ENCODE peak calls at places on chromosomes 2 and 18, in four cellular contexts. G is uterus; J is CD8-positive, alpha-beta memory T cell; P is neural progenitor cell. E is an unnamed sample. For H3K4me1, the result is how much of the 10 kb centered on the place peaks cover.

GRCh38 chr2:39304200-39304599 is 60.4 kb upstream of the CDKL4 start:
- DNase-seq in J (no peak), G (no peak), P (no peak), E (peak)

GRCh38 chr18:46419391-46420141 is 237.5 kb downstream of the LOXHD1 start:
- DNase-seq in J (no peak), P (peak), G (no peak), E (no peak)

GRCh38 chr2:231573096-231573495 is 19.6 kb upstream of the TEX44 start:
- DNase-seq in P (no peak), G (no peak), J (no peak), E (no peak)

GRCh38 chr2:227033471-227034148 is 130.4 kb downstream of the COL4A4 start:
- DNase-seq in P (peak), J (no peak), G (no peak), E (peak)

GRCh38 chr2:109290887-109291675 is 162.1 kb downstream of the SH3RF3 start:
- DNase-seq in G (no peak), P (no peak), J (no peak), E (no peak)

GRCh38 chr2:148039783-148040182 is 18.9 kb downstream of the MBD5 start:
- DNase-seq in G (no peak), J (no peak), P (no peak), E (no peak)

GRCh38 chr18:3052411-3052758 is 39.4 kb upstream of the LPIN2 start:
- DNase-seq in P (no peak), G (no peak), J (no peak), E (no peak)

GRCh38 chr18:49250819-49251388 is 209.5 kb downstream of the DYM start:
- DNase-seq in G (no peak), P (peak), J (no peak), E (peak)

GRCh38 chr2:130264501-130264900 is 66.3 kb upstream of the TUBA3E start:
- DNase-seq in P (no peak), G (no peak), J (no peak), E (no peak)

GRCh38 chr2:15460112-15460620 is 101.0 kb downstream of the NBAS start:
- DNase-seq in P (no peak), J (no peak), G (no peak), E (no peak)

GRCh38 chr2:73263540-73264331 is 20.5 kb downstream of the FBXO41 start:
- DNase-seq in J (no peak), G (no peak), P (no peak), E (no peak)

GRCh38 chr18:24868760-24869237 is 408.4 kb downstream of the HRH4 start:
- DNase-seq in G (no peak), P (no peak), J (no peak), E (no peak)

GRCh38 chr18:65567372-65567771 is 183.4 kb upstream of the CDH7 start:
- DNase-seq in J (no peak), P (peak), G (no peak), E (peak)

GRCh38 chr2:163341426-163341825 is 394.4 kb downstream of the FIGN start:
- DNase-seq in P (no peak), J (no peak), G (no peak), E (no peak)

GRCh38 chr2:180573951-180574350 is 406.5 kb upstream of the UBE2E3 start:
- DNase-seq in J (no peak), G (no peak), P (no peak), E (no peak)

GRCh38 chr2:71700880-71701397 is 247.6 kb downstream of the DYSF start:
- DNase-seq in G (peak), J (no peak), P (peak), E (peak)

GRCh38 chr2:225399509-225399908 is at the start of gene NYAP2:
- DNase-seq in J (no peak), G (no peak), P (peak), E (peak)

GRCh38 chr18:27094621-27095020 is 90.5 kb downstream of the CHST9 start:
- DNase-seq in P (no peak), J (no peak), G (no peak), E (no peak)

GRCh38 chr2:1588994-1589611 is 155.2 kb downstream of the PXDN start:
- DNase-seq in P (peak), J (no peak), G (no peak), E (peak)

GRCh38 chr2:29157131-29157530 is 41.9 kb downstream of the CLIP4 start:
- DNase-seq in J (no peak), G (no peak), P (peak), E (no peak)

GRCh38 chr2:180705551-180705950 is 274.9 kb upstream of the UBE2E3 start:
- DNase-seq in P (no peak), G (no peak), J (no peak), E (no peak)

GRCh38 chr2:159382447-159383028 is 96.0 kb upstream of the WDSUB1 start:
- DNase-seq in G (no peak), P (no peak), J (no peak), E (no peak)

GRCh38 chr2:2840681-2841300 is 509.7 kb upstream of the MYT1L start:
- DNase-seq in J (no peak), G (no peak), P (no peak), E (no peak)

GRCh38 chr2:169734172-169734847 is 678 bp downstream of the KLHL23 start:
- DNase-seq in J (no peak), P (peak), G (peak), E (peak)

GRCh38 chr2:76953733-76954347 is 568.3 kb downstream of the LRRTM4 start:
- DNase-seq in J (no peak), P (peak), G (no peak), E (peak)

GRCh38 chr2:39379643-39380524 is 57.2 kb downstream of the MAP4K3 start:
- DNase-seq in G (no peak), P (peak), J (no peak), E (peak)

GRCh38 chr2:216056739-216057138 is 24.9 kb downstream of the PECR start:
- DNase-seq in G (no peak), P (no peak), J (no peak), E (no peak)

GRCh38 chr2:127305985-127306585 is 12.1 kb upstream of the ERCC3 start:
- DNase-seq in P (no peak), J (no peak), G (no peak), E (no peak)

GRCh38 chr2:109322111-109322510 is 193.1 kb downstream of the SH3RF3 start:
- DNase-seq in J (no peak), G (peak), P (no peak), E (no peak)

GRCh38 chr2:31297751-31298150 is 63.8 kb downstream of the EHD3 start:
- DNase-seq in G (no peak), J (no peak), P (no peak), E (no peak)

GRCh38 chr18:48838921-48839818 is 111.6 kb downstream of the SMAD7 start:
- DNase-seq in J (no peak), G (no peak), P (no peak), E (no peak)

GRCh38 chr2:18178736-18179349 is 300.4 kb downstream of the KCNS3 start:
- DNase-seq in J (no peak), P (peak), G (no peak), E (peak)

GRCh38 chr2:207288628-207289027 is 122.9 kb upstream of the KLF7 start:
- DNase-seq in P (no peak), G (no peak), J (no peak), E (no peak)

GRCh38 chr2:173959358-173959884 is 5.8 kb downstream of the SP3 start:
- DNase-seq in G (no peak), J (no peak), P (no peak), E (no peak)
- H3K4me1 ChIP-seq in G (under half), J (half or more), P (under half), E (under half)

GRCh38 chr2:47535991-47536390 is 133.0 kb downstream of the MSH2 start:
- DNase-seq in P (no peak), J (no peak), G (no peak), E (no peak)

GRCh38 chr2:47534179-47534919 is 131.4 kb downstream of the MSH2 start:
- DNase-seq in P (no peak), G (peak), J (no peak), E (peak)

GRCh38 chr2:47536696-47537095 is 133.7 kb downstream of the MSH2 start:
- DNase-seq in G (no peak), P (no peak), J (no peak), E (no peak)

GRCh38 chr2:47531378-47532042 is 128.6 kb downstream of the MSH2 start:
- DNase-seq in J (no peak), G (no peak), P (no peak), E (no peak)

DNA sequence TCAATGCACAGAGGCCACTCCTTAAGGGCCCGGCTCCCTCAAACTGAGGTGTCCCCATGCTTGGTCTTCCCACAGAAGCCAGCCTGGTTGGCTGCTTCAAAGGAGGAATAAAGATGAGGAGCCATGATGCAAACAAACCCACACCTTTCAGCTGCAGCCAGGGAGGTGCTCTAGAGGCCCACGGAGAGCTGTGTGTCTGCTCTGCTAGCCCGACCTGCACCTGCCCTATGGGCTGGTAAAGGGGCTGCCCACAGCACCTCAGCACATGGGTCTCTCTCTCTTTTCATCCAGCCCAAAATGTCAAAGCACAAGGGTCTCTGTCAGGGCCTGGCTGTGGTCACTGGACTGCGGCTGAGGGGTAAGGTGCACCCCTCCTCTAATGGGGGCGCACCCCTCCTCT is 132.1 kb downstream of the MSH2 start:
- DNase-seq in G (no peak), J (no peak), P (no peak), E (no peak)
- H3K4me1 ChIP-seq in G (under half), J (under half), P (under half), E (under half)

GRCh38 chr2:153645640-153646039 is 167.1 kb upstream of the RPRM start:
- DNase-seq in G (no peak), J (no peak), P (no peak), E (no peak)
- H3K4me1 ChIP-seq in G (under half), J (under half), P (under half), E (under half)

GRCh38 chr18:50656841-50657470 is 97.1 kb downstream of the MAPK4 start:
- DNase-seq in P (no peak), J (no peak), G (no peak), E (peak)
- H3K4me1 ChIP-seq in P (under half), J (under half), G (under half), E (under half)

E was measured in SJCRH30.